ENCODE peak calls at places on chromosomes 13 and 19, in nine cellular contexts. E, U, J, Z, W, A, R, P and O are unnamed samples.

GRCh38 chr13:19157461-19157860 is 24.2 kb downstream of the TUBA3C start:
- DNase-seq in P (no peak), E (no peak), J (no peak), W (no peak), Z (no peak), R (no peak), U (peak; percentile 21), A (no peak), O (no peak)

GRCh38 chr13:97125810-97126738 is 96.1 kb upstream of the MBNL2 start:
- DNase-seq in R (peak; percentile 41), J (no peak), A (peak; percentile 52), E (no peak), P (no peak), U (no peak), W (peak; percentile 23), Z (no peak), O (no peak)

GRCh38 chr13:106381083-106381482 is 154.4 kb downstream of the EFNB2 start:
- DNase-seq in P (no peak), W (no peak), E (no peak), A (no peak), Z (no peak), U (no peak), J (no peak), R (no peak), O (no peak)

GRCh38 chr19:1282588-1283206 is 3.0 kb upstream of the EFNA2 start:
- DNase-seq in P (no peak), J (no peak), Z (no peak), U (no peak), R (no peak), W (no peak), A (peak; percentile 45), E (no peak), O (no peak)

GRCh38 chr13:41917641-41918040 is 43.3 kb downstream of the VWA8 start:
- DNase-seq in P (peak; percentile 63), U (no peak), Z (no peak), A (peak; percentile 68), W (no peak), E (peak; percentile 43), R (no peak), J (no peak), O (peak; percentile 57)

GRCh38 chr13:50726164-50726563 is 117.3 kb downstream of the DLEU7 start:
- DNase-seq in U (no peak), W (no peak), A (no peak), J (no peak), R (no peak), Z (no peak), P (no peak), E (no peak), O (no peak)

GRCh38 chr19:29497686-29498436 is 27.9 kb upstream of the VSTM2B start:
- DNase-seq in Z (no peak), E (no peak), R (no peak), A (no peak), P (no peak), U (no peak), J (no peak), W (no peak), O (no peak)

GRCh38 chr13:20144141-20144850 is 16.6 kb downstream of the GJA3 start:
- DNase-seq in Z (no peak), P (no peak), W (no peak), A (no peak), E (no peak), U (no peak), R (no peak), J (no peak), O (no peak)

GRCh38 chr19:55447421-55448174 is 4.5 kb upstream of the SHISA7 start:
- DNase-seq in W (no peak), P (no peak), Z (no peak), R (no peak), J (no peak), U (peak; percentile 63), E (no peak), A (peak; percentile 61), O (no peak)

GRCh38 chr19:1136201-1136600 is 32.4 kb downstream of the GPX4 start:
- DNase-seq in W (no peak), E (no peak), R (no peak), J (no peak), P (no peak), A (no peak), U (peak; percentile 69), Z (no peak), O (no peak)

GRCh38 chr13:51349016-51349415 is 9.5 kb downstream of the SERPINE3 start:
- DNase-seq in R (no peak), U (no peak), E (no peak), Z (no peak), J (no peak), A (no peak), P (no peak), W (no peak), O (no peak)

GRCh38 chr19:37966211-37967072 is 59.4 kb downstream of the SIPA1L3 start:
- DNase-seq in R (no peak), W (no peak), E (no peak), Z (no peak), U (no peak), P (no peak), A (peak; percentile 28), J (no peak), O (no peak)

GRCh38 chr19:19053508-19054314 is 10.1 kb upstream of the SLC25A42 start:
- DNase-seq in A (peak; percentile 63), U (peak; percentile 71), W (peak; percentile 76), J (peak; percentile 60), R (peak; percentile 65), P (peak; percentile 47), E (no peak), Z (peak; percentile 86), O (no peak)

GRCh38 chr13:78593652-78594494 is 9.5 kb downstream of the POU4F1 start:
- DNase-seq in R (no peak), U (no peak), J (no peak), Z (no peak), A (no peak), E (no peak), P (no peak), W (no peak), O (no peak)

GRCh38 chr19:7177926-7178325 is 108.4 kb downstream of the ZNF557 start:
- DNase-seq in A (no peak), P (no peak), W (no peak), E (no peak), Z (no peak), J (no peak), U (no peak), R (no peak), O (no peak)

GRCh38 chr19:947707-948533 is 22.1 kb downstream of the ARID3A start:
- DNase-seq in A (no peak), R (no peak), W (peak; percentile 64), U (peak; percentile 76), E (no peak), J (no peak), P (no peak), Z (peak; percentile 94), O (no peak)

GRCh38 chr19:28217064-28217463 is 995.9 kb downstream of the UQCRFS1 start:
- DNase-seq in P (no peak), E (no peak), Z (no peak), A (no peak), U (no peak), R (no peak), W (no peak), J (no peak), O (no peak)

GRCh38 chr19:10643968-10644290 is 10.2 kb upstream of the ILF3 start:
- DNase-seq in W (no peak), E (no peak), P (no peak), J (no peak), R (no peak), A (no peak), Z (no peak), U (no peak), O (no peak)

GRCh38 chr13:96958286-96958891 is 35.9 kb downstream of the OXGR1 start:
- DNase-seq in R (no peak), P (no peak), E (no peak), U (no peak), J (no peak), W (no peak), A (peak; percentile 61), Z (no peak), O (no peak)

GRCh38 chr13:51246005-51246404 is 23.8 kb downstream of the FAM124A start:
- DNase-seq in W (no peak), R (no peak), A (no peak), P (no peak), Z (no peak), E (no peak), J (no peak), U (peak; percentile 64), O (no peak)